ENCODE peak calls at places on chromosomes 12 and 14, in seven cellular contexts. One of them, this sample, is unnamed.

GRCh38 chr12:106429636-106430035 is 72.1 kb downstream of the POLR3B start:
- DNase-seq in mammary epithelial cell: no peak
- DNase-seq in psoas muscle: no peak
- DNase-seq in GM12865: no peak
- DNase-seq in tibial nerve: no peak
- DNase-seq in lower leg skin: no peak
- DNase-seq in fibroblast of the aortic adventitia: no peak
- DNase-seq in this sample: no peak

GRCh38 chr14:55301722-55302121 is 30.5 kb downstream of the FBXO34 start:
- DNase-seq in tibial nerve: no peak
- DNase-seq in fibroblast of the aortic adventitia: peak
- DNase-seq in GM12865: peak
- DNase-seq in psoas muscle: no peak
- DNase-seq in mammary epithelial cell: peak
- DNase-seq in lower leg skin: peak
- DNase-seq in this sample: no peak

GRCh38 chr12:116060765-116061164 is 216.7 kb downstream of the MED13L start:
- DNase-seq in GM12865: peak
- DNase-seq in lower leg skin: no peak
- DNase-seq in psoas muscle: no peak
- DNase-seq in mammary epithelial cell: peak
- DNase-seq in tibial nerve: no peak
- DNase-seq in fibroblast of the aortic adventitia: no peak
- DNase-seq in this sample: no peak

GRCh38 chr14:82067221-82067620 is 533.6 kb upstream of the SEL1L start:
- DNase-seq in tibial nerve: no peak
- DNase-seq in fibroblast of the aortic adventitia: no peak
- DNase-seq in psoas muscle: no peak
- DNase-seq in GM12865: no peak
- DNase-seq in lower leg skin: no peak
- DNase-seq in mammary epithelial cell: no peak
- DNase-seq in this sample: no peak

GRCh38 chr12:117408161-117408791 is 46.9 kb upstream of the NOS1 start:
- DNase-seq in fibroblast of the aortic adventitia: no peak
- DNase-seq in GM12865: no peak
- DNase-seq in psoas muscle: peak
- DNase-seq in mammary epithelial cell: no peak
- DNase-seq in lower leg skin: peak
- DNase-seq in tibial nerve: no peak
- DNase-seq in this sample: no peak

GRCh38 chr14:51498411-51499227 is 153.1 kb upstream of the FRMD6 start:
- DNase-seq in fibroblast of the aortic adventitia: peak
- DNase-seq in psoas muscle: no peak
- DNase-seq in tibial nerve: no peak
- DNase-seq in lower leg skin: peak
- DNase-seq in GM12865: no peak
- DNase-seq in mammary epithelial cell: peak
- DNase-seq in this sample: no peak

GRCh38 chr14:105203057-105203494 is 22.0 kb upstream of the NUDT14 start:
- DNase-seq in mammary epithelial cell: peak
- DNase-seq in fibroblast of the aortic adventitia: peak
- DNase-seq in GM12865: peak
- DNase-seq in lower leg skin: peak
- DNase-seq in tibial nerve: peak
- DNase-seq in psoas muscle: peak
- DNase-seq in this sample: peak

GRCh38 chr14:76584271-76584702 is 177.0 kb upstream of the VASH1 start:
- DNase-seq in GM12865: no peak
- DNase-seq in lower leg skin: no peak
- DNase-seq in psoas muscle: no peak
- DNase-seq in mammary epithelial cell: no peak
- DNase-seq in tibial nerve: no peak
- DNase-seq in fibroblast of the aortic adventitia: no peak
- DNase-seq in this sample: no peak

GRCh38 chr12:84497819-84498218 is 414.8 kb downstream of the SLC6A15 start:
- DNase-seq in fibroblast of the aortic adventitia: peak
- DNase-seq in mammary epithelial cell: no peak
- DNase-seq in lower leg skin: no peak
- DNase-seq in GM12865: peak
- DNase-seq in tibial nerve: no peak
- DNase-seq in psoas muscle: no peak
- DNase-seq in this sample: no peak

GRCh38 chr12:50569321-50569720 is 64.5 kb downstream of the DIP2B start:
- DNase-seq in fibroblast of the aortic adventitia: no peak
- DNase-seq in mammary epithelial cell: no peak
- DNase-seq in lower leg skin: no peak
- DNase-seq in tibial nerve: no peak
- DNase-seq in GM12865: no peak
- DNase-seq in psoas muscle: no peak
- DNase-seq in this sample: no peak

GRCh38 chr12:6444704-6445688 is at the start of gene CD27:
- DNase-seq in tibial nerve: no peak
- DNase-seq in GM12865: peak
- DNase-seq in lower leg skin: no peak
- DNase-seq in mammary epithelial cell: no peak
- DNase-seq in psoas muscle: no peak
- DNase-seq in fibroblast of the aortic adventitia: no peak
- DNase-seq in this sample: no peak

GRCh38 chr12:53973093-53974042 is at the start of gene HOXC11:
- DNase-seq in fibroblast of the aortic adventitia: no peak
- DNase-seq in GM12865: no peak
- DNase-seq in tibial nerve: no peak
- DNase-seq in mammary epithelial cell: peak
- DNase-seq in psoas muscle: peak
- DNase-seq in lower leg skin: no peak
- DNase-seq in this sample: no peak

GRCh38 chr12:29103539-29103974 is 45.5 kb upstream of the FAR2 start:
- DNase-seq in lower leg skin: no peak
- DNase-seq in fibroblast of the aortic adventitia: no peak
- DNase-seq in psoas muscle: no peak
- DNase-seq in GM12865: peak
- DNase-seq in mammary epithelial cell: no peak
- DNase-seq in tibial nerve: no peak
- DNase-seq in this sample: no peak

GRCh38 chr14:101878222-101879211 is 85.9 kb upstream of the DYNC1H1 start:
- DNase-seq in tibial nerve: no peak
- DNase-seq in GM12865: peak
- DNase-seq in lower leg skin: no peak
- DNase-seq in mammary epithelial cell: no peak
- DNase-seq in psoas muscle: no peak
- DNase-seq in fibroblast of the aortic adventitia: no peak
- DNase-seq in this sample: no peak

DNA sequence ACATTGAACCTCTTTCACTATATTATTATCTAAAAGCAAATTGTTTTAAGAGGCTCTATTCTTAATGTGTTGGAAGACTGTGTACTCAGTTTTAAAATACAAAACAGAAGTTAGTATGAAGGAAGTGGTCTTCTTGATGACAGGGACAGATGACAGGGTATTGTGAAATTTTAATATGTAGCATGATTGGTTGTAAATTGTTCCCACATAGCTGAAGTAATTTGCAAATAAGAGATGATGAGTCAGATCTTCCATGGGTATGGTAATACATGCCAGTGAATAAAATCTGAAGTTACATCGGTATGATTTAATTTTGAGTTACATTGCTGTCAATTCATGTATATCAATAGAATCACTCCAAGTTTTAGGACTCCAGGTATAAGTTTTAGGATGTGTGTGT is 454.8 kb downstream of the AEBP2 start:
- DNase-seq in fibroblast of the aortic adventitia: peak
- DNase-seq in tibial nerve: no peak
- DNase-seq in lower leg skin: no peak
- DNase-seq in GM12865: peak
- DNase-seq in mammary epithelial cell: peak
- DNase-seq in psoas muscle: no peak
- DNase-seq in this sample: no peak
- TF ChIP-seq CTCF in fibroblast of the aortic adventitia: no peak
- TF ChIP-seq CTCF in tibial nerve: no peak
- TF ChIP-seq CTCF in lower leg skin: no peak
- TF ChIP-seq CTCF in GM12865: no peak
- TF ChIP-seq CTCF in mammary epithelial cell: no peak
- TF ChIP-seq CTCF in psoas muscle: no peak
- TF ChIP-seq CTCF in this sample: no peak

GRCh38 chr12:77725611-77726010 is 105.1 kb upstream of the NAV3 start:
- DNase-seq in psoas muscle: no peak
- DNase-seq in tibial nerve: no peak
- DNase-seq in fibroblast of the aortic adventitia: peak
- DNase-seq in GM12865: no peak
- DNase-seq in mammary epithelial cell: peak
- DNase-seq in lower leg skin: no peak
- DNase-seq in this sample: no peak

GRCh38 chr12:77723308-77723707 is 107.4 kb upstream of the NAV3 start:
- DNase-seq in lower leg skin: no peak
- DNase-seq in GM12865: no peak
- DNase-seq in fibroblast of the aortic adventitia: no peak
- DNase-seq in tibial nerve: no peak
- DNase-seq in psoas muscle: no peak
- DNase-seq in mammary epithelial cell: peak
- DNase-seq in this sample: no peak

GRCh38 chr12:77727442-77728001 is 103.2 kb upstream of the NAV3 start:
- DNase-seq in psoas muscle: no peak
- DNase-seq in tibial nerve: no peak
- DNase-seq in GM12865: no peak
- DNase-seq in fibroblast of the aortic adventitia: no peak
- DNase-seq in lower leg skin: no peak
- DNase-seq in mammary epithelial cell: no peak
- DNase-seq in this sample: no peak

GRCh38 chr12:77728018-77728417 is 102.7 kb upstream of the NAV3 start:
- DNase-seq in tibial nerve: no peak
- DNase-seq in lower leg skin: no peak
- DNase-seq in fibroblast of the aortic adventitia: no peak
- DNase-seq in psoas muscle: no peak
- DNase-seq in GM12865: peak
- DNase-seq in mammary epithelial cell: peak
- DNase-seq in this sample: no peak

DNA sequence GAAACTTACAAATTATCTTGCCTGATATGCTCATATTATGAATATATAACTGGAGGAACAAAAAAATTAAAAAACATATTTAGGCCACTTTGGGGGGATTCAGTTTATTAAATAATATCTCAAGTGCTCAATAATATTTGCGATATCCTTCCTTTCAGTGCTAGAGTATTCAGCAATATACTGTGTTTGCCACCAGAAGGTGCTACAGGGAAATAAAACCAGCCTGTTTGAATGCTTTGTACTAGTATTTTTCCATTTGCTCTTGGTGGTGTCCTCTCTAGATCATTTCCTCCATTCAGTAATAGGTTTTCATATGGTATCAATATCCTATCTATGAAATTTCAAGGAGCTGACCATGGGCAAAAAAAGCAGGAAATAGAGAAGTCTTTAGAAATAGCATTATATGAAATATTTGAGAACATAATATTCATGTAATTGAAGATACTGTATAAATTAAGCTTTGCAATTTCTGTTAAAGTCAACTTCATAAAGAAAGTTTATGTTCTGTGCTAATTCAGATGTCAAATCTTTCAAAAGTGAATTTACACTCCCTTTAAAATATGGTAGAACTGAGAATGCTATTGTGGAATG is 106.2 kb upstream of the NAV3 start:
- DNase-seq in psoas muscle: no peak
- DNase-seq in tibial nerve: no peak
- DNase-seq in lower leg skin: no peak
- DNase-seq in GM12865: peak
- DNase-seq in fibroblast of the aortic adventitia: peak
- DNase-seq in mammary epithelial cell: peak
- DNase-seq in this sample: peak
- TF ChIP-seq CTCF in psoas muscle: peak
- TF ChIP-seq CTCF in tibial nerve: no peak
- TF ChIP-seq CTCF in lower leg skin: no peak
- TF ChIP-seq CTCF in GM12865: peak
- TF ChIP-seq CTCF in fibroblast of the aortic adventitia: peak
- TF ChIP-seq CTCF in mammary epithelial cell: peak
- TF ChIP-seq CTCF in this sample: peak

GRCh38 chr14:61561657-61562276 is 133.5 kb upstream of the HIF1A start:
- DNase-seq in mammary epithelial cell: peak
- DNase-seq in GM12865: no peak
- DNase-seq in tibial nerve: no peak
- DNase-seq in lower leg skin: peak
- DNase-seq in psoas muscle: peak
- DNase-seq in fibroblast of the aortic adventitia: peak
- DNase-seq in this sample: peak

GRCh38 chr14:61562321-61563161 is 132.8 kb upstream of the HIF1A start:
- DNase-seq in lower leg skin: no peak
- DNase-seq in GM12865: no peak
- DNase-seq in psoas muscle: no peak
- DNase-seq in fibroblast of the aortic adventitia: peak
- DNase-seq in mammary epithelial cell: peak
- DNase-seq in tibial nerve: no peak
- DNase-seq in this sample: no peak

GRCh38 chr14:61559641-61560201 is 135.6 kb upstream of the HIF1A start:
- DNase-seq in lower leg skin: no peak
- DNase-seq in GM12865: no peak
- DNase-seq in tibial nerve: no peak
- DNase-seq in fibroblast of the aortic adventitia: no peak
- DNase-seq in mammary epithelial cell: no peak
- DNase-seq in psoas muscle: no peak
- DNase-seq in this sample: no peak

GRCh38 chr14:61560323-61560722 is 135.0 kb upstream of the HIF1A start:
- DNase-seq in GM12865: no peak
- DNase-seq in psoas muscle: no peak
- DNase-seq in lower leg skin: no peak
- DNase-seq in mammary epithelial cell: no peak
- DNase-seq in tibial nerve: no peak
- DNase-seq in fibroblast of the aortic adventitia: peak
- DNase-seq in this sample: no peak

DNA sequence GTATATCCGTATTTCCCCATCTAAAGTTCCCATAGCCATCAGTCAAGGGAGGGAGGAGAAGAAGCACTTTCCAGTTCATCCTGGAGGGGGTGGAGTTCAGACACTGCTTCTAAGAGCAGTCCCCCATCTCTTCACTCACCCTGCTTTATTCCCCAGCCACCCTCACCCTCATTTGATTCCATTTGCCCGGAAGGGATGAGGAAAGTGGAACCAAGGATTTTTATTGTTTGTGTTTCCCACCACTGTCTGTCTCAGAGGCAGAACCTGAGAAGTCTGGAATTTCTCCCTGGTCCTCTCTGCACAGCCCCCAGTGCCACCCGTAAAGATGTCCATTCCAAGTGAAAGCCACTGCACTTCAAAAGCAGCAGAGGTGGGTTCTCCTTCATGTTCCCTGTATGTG is 134.2 kb upstream of the HIF1A start:
- DNase-seq in fibroblast of the aortic adventitia: peak
- DNase-seq in GM12865: no peak
- DNase-seq in mammary epithelial cell: no peak
- DNase-seq in tibial nerve: no peak
- DNase-seq in psoas muscle: no peak
- DNase-seq in lower leg skin: no peak
- DNase-seq in this sample: no peak
- TF ChIP-seq CTCF in fibroblast of the aortic adventitia: peak
- TF ChIP-seq CTCF in GM12865: no peak
- TF ChIP-seq CTCF in mammary epithelial cell: no peak
- TF ChIP-seq CTCF in tibial nerve: no peak
- TF ChIP-seq CTCF in psoas muscle: no peak
- TF ChIP-seq CTCF in lower leg skin: no peak
- TF ChIP-seq CTCF in this sample: no peak

DNA sequence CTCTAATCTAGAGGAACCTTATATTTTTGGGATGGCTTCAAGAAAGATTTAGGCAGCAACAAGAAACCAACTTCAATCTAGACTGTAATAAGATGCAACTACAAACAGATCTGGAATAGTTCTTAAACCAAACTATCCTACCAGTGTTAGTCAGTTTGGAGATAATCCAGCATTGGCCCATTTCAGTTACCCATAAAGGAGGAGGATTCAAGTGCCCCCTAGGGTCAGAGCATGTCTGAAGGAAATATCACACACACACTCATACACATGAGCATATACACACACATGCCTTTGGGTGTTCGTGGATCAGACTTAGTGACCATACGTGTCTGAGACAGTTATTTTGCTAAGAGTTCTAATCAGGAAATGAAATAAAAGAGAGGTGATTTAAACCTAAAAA is 261.2 kb downstream of the ADAMTS20 start:
- DNase-seq in mammary epithelial cell: no peak
- DNase-seq in psoas muscle: no peak
- DNase-seq in tibial nerve: no peak
- DNase-seq in GM12865: no peak
- DNase-seq in lower leg skin: no peak
- DNase-seq in fibroblast of the aortic adventitia: no peak
- DNase-seq in this sample: no peak
- TF ChIP-seq CTCF in mammary epithelial cell: no peak
- TF ChIP-seq CTCF in psoas muscle: no peak
- TF ChIP-seq CTCF in tibial nerve: no peak
- TF ChIP-seq CTCF in GM12865: no peak
- TF ChIP-seq CTCF in lower leg skin: no peak
- TF ChIP-seq CTCF in fibroblast of the aortic adventitia: no peak
- TF ChIP-seq CTCF in this sample: no peak